ENCODE peak calls at places on chromosomes 16 and 17, in ten cellular contexts. K, W, G, P, O, A, Y, L, U and B are unnamed samples.

GRCh38 chr16:27867122-27868110 is 196.1 kb downstream of the GSG1L start:
- DNase-seq in K (no peak), W (peak), G (no peak), P (peak), O (peak), A (peak), Y (peak), L (peak), U (peak), B (peak)

GRCh38 chr17:66633322-66633965 is 201.5 kb upstream of the CACNG5 start:
- DNase-seq in K (no peak), W (peak), G (no peak), P (no peak), O (no peak), A (no peak), Y (no peak), L (no peak), U (no peak), B (peak)

GRCh38 chr16:70642633-70643032 is 3.7 kb upstream of the IL34 start:
- DNase-seq in K (no peak), W (no peak), G (no peak), P (no peak), O (no peak), A (no peak), Y (no peak), L (no peak), U (no peak), B (no peak)

GRCh38 chr16:12927591-12927990 is 26.2 kb downstream of the SHISA9 start:
- DNase-seq in K (no peak), W (no peak), G (no peak), P (no peak), O (no peak), A (no peak), Y (no peak), L (no peak), U (no peak), B (no peak)

GRCh38 chr17:47693667-47694017 is 319 bp upstream of the TBKBP1 start:
- DNase-seq in K (no peak), W (no peak), G (no peak), P (no peak), O (no peak), A (no peak), Y (no peak), L (no peak), U (no peak), B (no peak)

GRCh38 chr17:69443138-69443537 is 28.6 kb downstream of the MAP2K6 start:
- DNase-seq in K (no peak), W (no peak), G (no peak), P (no peak), O (no peak), A (no peak), Y (no peak), L (no peak), U (no peak), B (no peak)

GRCh38 chr16:19765860-19766553 is 47.9 kb downstream of the IQCK start:
- DNase-seq in K (no peak), W (no peak), G (peak), P (no peak), O (no peak), A (peak), Y (peak), L (no peak), U (peak), B (no peak)

GRCh38 chr16:7086842-7087616 is 245.6 kb upstream of the RBFOX1 start:
- DNase-seq in K (no peak), W (no peak), G (no peak), P (no peak), O (peak), A (peak), Y (no peak), L (peak), U (peak), B (no peak)

GRCh38 chr16:19130852-19131808 is 17.4 kb downstream of the ITPRIPL2 start:
- DNase-seq in K (no peak), W (peak), G (no peak), P (no peak), O (no peak), A (peak), Y (peak), L (peak), U (peak), B (peak)

GRCh38 chr17:11251561-11252107 is 10.6 kb downstream of the SHISA6 start:
- DNase-seq in K (no peak), W (no peak), G (no peak), P (no peak), O (no peak), A (no peak), Y (no peak), L (no peak), U (no peak), B (no peak)

GRCh38 chr16:24820522-24820921 is 25.2 kb upstream of the SLC5A11 start:
- DNase-seq in K (no peak), W (peak), G (no peak), P (no peak), O (no peak), A (no peak), Y (no peak), L (no peak), U (no peak), B (no peak)

GRCh38 chr17:69269174-69269998 is 40.8 kb upstream of the ABCA10 start:
- DNase-seq in K (no peak), W (peak), G (no peak), P (no peak), O (no peak), A (peak), Y (no peak), L (peak), U (no peak), B (peak)

GRCh38 chr16:54007504-54007903 is 279.1 kb downstream of the IRX3 start:
- DNase-seq in K (no peak), W (no peak), G (no peak), P (no peak), O (no peak), A (no peak), Y (no peak), L (no peak), U (peak), B (no peak)

GRCh38 chr17:38418693-38419507 is 9.4 kb upstream of the ARHGAP23 start:
- DNase-seq in K (peak), W (peak), G (no peak), P (no peak), O (no peak), A (no peak), Y (no peak), L (no peak), U (no peak), B (no peak)

GRCh38 chr16:85878875-85879274 is 20.1 kb upstream of the IRF8 start:
- DNase-seq in K (no peak), W (peak), G (no peak), P (no peak), O (no peak), A (no peak), Y (no peak), L (peak), U (no peak), B (peak)

GRCh38 chr17:51627776-51628175 is 367.4 kb downstream of the UTP18 start:
- DNase-seq in K (no peak), W (no peak), G (no peak), P (no peak), O (no peak), A (no peak), Y (no peak), L (no peak), U (no peak), B (no peak)

GRCh38 chr17:11144358-11145233 is 96.4 kb upstream of the SHISA6 start:
- DNase-seq in K (no peak), W (peak), G (no peak), P (no peak), O (peak), A (peak), Y (peak), L (peak), U (no peak), B (no peak)

GRCh38 chr17:4204676-4205075 is 59.1 kb downstream of the ANKFY1 start:
- DNase-seq in K (no peak), W (peak), G (peak), P (no peak), O (no peak), A (no peak), Y (no peak), L (no peak), U (no peak), B (peak)

GRCh38 chr16:87384162-87384999 is 805 bp upstream of the FBXO31 start:
- DNase-seq in K (no peak), W (peak), G (no peak), P (no peak), O (peak), A (no peak), Y (peak), L (peak), U (peak), B (no peak)

GRCh38 chr17:60463157-60463820 is 41.0 kb downstream of the CHCT1 start:
- DNase-seq in K (no peak), W (no peak), G (no peak), P (no peak), O (no peak), A (no peak), Y (no peak), L (no peak), U (no peak), B (no peak)

GRCh38 chr17:27807567-27808470 is 7.5 kb upstream of the NOS2 start:
- DNase-seq in K (peak), W (no peak), G (no peak), P (peak), O (no peak), A (peak), Y (peak), L (no peak), U (no peak), B (no peak)

GRCh38 chr16:20844054-20844453 is 37.7 kb downstream of the REXO5 start:
- DNase-seq in K (no peak), W (no peak), G (no peak), P (no peak), O (no peak), A (no peak), Y (no peak), L (no peak), U (no peak), B (no peak)

GRCh38 chr17:57943645-57944044 is 11.6 kb downstream of the CUEDC1 start:
- DNase-seq in K (no peak), W (no peak), G (no peak), P (no peak), O (no peak), A (no peak), Y (no peak), L (no peak), U (no peak), B (no peak)

GRCh38 chr17:78957076-78957475 is 22.6 kb downstream of the LGALS3BP start:
- DNase-seq in K (no peak), W (peak), G (no peak), P (no peak), O (no peak), A (no peak), Y (no peak), L (peak), U (no peak), B (peak)

GRCh38 chr16:75433732-75434413 is 570 bp upstream of the CFDP1 start:
- DNase-seq in K (no peak), W (peak), G (peak), P (no peak), O (peak), A (peak), Y (peak), L (peak), U (no peak), B (peak)

GRCh38 chr16:680967-681745 is 946 bp downstream of the STUB1 start:
- DNase-seq in K (no peak), W (peak), G (no peak), P (no peak), O (no peak), A (no peak), Y (peak), L (peak), U (no peak), B (peak)

GRCh38 chr16:6988846-6989245 is 343.8 kb upstream of the RBFOX1 start:
- DNase-seq in K (no peak), W (no peak), G (no peak), P (no peak), O (no peak), A (no peak), Y (no peak), L (no peak), U (no peak), B (no peak)

GRCh38 chr17:33778505-33779398 is 476.3 kb upstream of the CCL2 start:
- DNase-seq in K (no peak), W (peak), G (peak), P (peak), O (peak), A (peak), Y (peak), L (peak), U (peak), B (peak)

GRCh38 chr16:67842509-67843342 is 606 bp downstream of the THAP11 start:
- DNase-seq in K (peak), W (peak), G (no peak), P (peak), O (peak), A (peak), Y (peak), L (peak), U (peak), B (peak)

GRCh38 chr17:44071772-44072171 is 1.2 kb downstream of the G6PC3 start:
- DNase-seq in K (no peak), W (peak), G (no peak), P (no peak), O (no peak), A (no peak), Y (no peak), L (no peak), U (no peak), B (no peak)

GRCh38 chr17:44223574-44224046 is 4.1 kb upstream of the UBTF start:
- DNase-seq in K (no peak), W (peak), G (no peak), P (no peak), O (no peak), A (peak), Y (no peak), L (no peak), U (no peak), B (peak)

GRCh38 chr17:83085103-83085502 is 5.7 kb downstream of the METRNL start:
- DNase-seq in K (no peak), W (no peak), G (no peak), P (peak), O (no peak), A (no peak), Y (no peak), L (no peak), U (no peak), B (no peak)

GRCh38 chr17:8125947-8126305 is 2.0 kb upstream of the HES7 start:
- DNase-seq in K (no peak), W (peak), G (no peak), P (no peak), O (peak), A (peak), Y (no peak), L (peak), U (no peak), B (no peak)

GRCh38 chr17:49231563-49231894 is 942 bp upstream of the PHOSPHO1 start:
- DNase-seq in K (no peak), W (no peak), G (no peak), P (no peak), O (no peak), A (no peak), Y (no peak), L (no peak), U (no peak), B (no peak)
- TF ChIP-seq CTCF in K (no peak), W (no peak), G (no peak), P (no peak), O (no peak), A (no peak), Y (no peak), L (no peak), U (no peak), B (no peak)

GRCh38 chr16:49708491-49708890 is 147.4 kb downstream of the ZNF423 start:
- DNase-seq in K (no peak), W (no peak), G (no peak), P (no peak), O (no peak), A (no peak), Y (no peak), L (no peak), U (no peak), B (no peak)

GRCh38 chr16:49703494-49703893 is 152.4 kb downstream of the ZNF423 start:
- DNase-seq in K (no peak), W (no peak), G (no peak), P (no peak), O (no peak), A (no peak), Y (no peak), L (no peak), U (no peak), B (no peak)

GRCh38 chr16:49701867-49702494 is 153.9 kb downstream of the ZNF423 start:
- DNase-seq in K (no peak), W (peak), G (peak), P (no peak), O (peak), A (peak), Y (peak), L (no peak), U (peak), B (peak)

GRCh38 chr16:49704586-49705155 is 151.2 kb downstream of the ZNF423 start:
- DNase-seq in K (no peak), W (no peak), G (no peak), P (no peak), O (no peak), A (no peak), Y (no peak), L (no peak), U (no peak), B (no peak)

DNA sequence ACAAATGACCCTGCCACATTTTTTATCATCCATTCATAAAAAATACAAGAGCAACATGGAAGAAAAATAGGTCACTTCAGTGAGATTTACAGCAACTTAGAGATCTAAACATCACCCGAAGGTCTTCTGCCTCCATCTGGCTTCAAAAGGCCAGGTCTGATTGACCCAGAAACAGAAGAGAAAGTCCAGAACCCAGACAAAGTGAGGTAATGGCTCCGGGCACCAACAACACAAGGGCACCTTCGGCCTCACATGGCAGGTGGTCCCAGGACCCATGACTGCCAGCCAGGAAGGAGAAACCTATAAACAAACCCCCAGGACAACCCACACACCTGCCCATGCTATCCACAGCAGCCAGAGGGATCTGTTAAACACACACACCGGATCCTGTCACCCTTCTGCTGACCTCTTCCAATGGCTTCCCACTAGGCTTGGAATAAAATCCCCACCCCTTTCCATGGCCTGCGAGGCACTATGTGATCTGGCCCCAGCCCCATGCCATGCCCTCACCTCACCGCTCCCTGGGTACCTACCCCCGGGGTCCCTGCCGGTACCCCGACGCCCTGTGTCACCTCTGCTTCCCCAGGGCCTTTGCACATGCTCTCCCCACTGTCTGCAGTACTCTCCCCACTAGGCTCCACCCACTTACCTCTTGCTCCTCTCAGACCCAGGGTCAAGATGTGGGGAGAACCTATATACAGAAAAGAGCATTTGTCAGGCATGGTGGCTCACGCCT is 149.1 kb downstream of the ZNF423 start:
- DNase-seq in K (no peak), W (no peak), G (no peak), P (no peak), O (no peak), A (no peak), Y (no peak), L (no peak), U (no peak), B (no peak)
- TF ChIP-seq CTCF in K (no peak), W (no peak), G (no peak), P (no peak), O (no peak), A (no peak), Y (no peak), L (no peak), U (no peak), B (no peak)

GRCh38 chr16:49755291-49755611 is 100.7 kb downstream of the ZNF423 start:
- DNase-seq in K (no peak), W (peak), G (no peak), P (no peak), O (no peak), A (peak), Y (no peak), L (peak), U (no peak), B (peak)
- TF ChIP-seq CTCF in K (no peak), W (peak), G (no peak), P (no peak), O (no peak), A (peak), Y (peak), L (peak), U (peak), B (peak)

GRCh38 chr17:50213026-50214015 is 11.9 kb upstream of the COL1A1 start:
- DNase-seq in K (peak), W (peak), G (no peak), P (peak), O (peak), A (no peak), Y (no peak), L (peak), U (no peak), B (no peak)
- TF ChIP-seq CTCF in K (no peak), W (no peak), G (no peak), P (no peak), O (no peak), A (no peak), Y (no peak), L (peak), U (no peak), B (no peak)

DNA sequence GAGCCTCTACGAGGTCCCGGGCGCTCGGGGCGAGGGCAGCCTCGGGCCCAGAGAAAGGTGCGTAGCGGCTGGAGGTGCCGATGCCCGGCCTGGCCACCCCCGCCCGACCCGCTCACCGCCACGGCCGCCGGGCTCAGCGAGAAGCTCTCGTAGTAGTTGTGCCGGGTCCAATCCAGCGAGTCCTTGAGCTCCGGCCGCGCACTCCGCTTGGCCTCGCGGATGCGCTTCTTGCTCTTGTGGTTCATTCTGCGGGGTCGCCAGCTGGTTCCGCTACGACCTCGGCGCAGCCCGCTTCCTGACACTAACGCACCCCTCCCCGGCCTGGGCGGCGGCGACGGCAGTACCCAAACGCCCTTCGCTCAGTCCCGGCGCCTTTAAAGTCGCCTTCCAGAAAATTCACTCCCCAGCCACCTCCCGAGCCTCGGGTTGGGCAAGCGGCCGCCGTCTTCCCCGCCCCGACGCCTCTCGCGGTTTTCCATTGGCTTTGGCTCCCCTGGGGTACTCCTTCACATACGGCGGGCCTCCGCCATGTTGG is at the start of gene JMJD6:
- DNase-seq in K (no peak), W (peak), G (peak), P (no peak), O (peak), A (peak), Y (peak), L (peak), U (peak), B (peak)
- TF ChIP-seq CTCF in K (no peak), W (no peak), G (no peak), P (no peak), O (no peak), A (no peak), Y (no peak), L (no peak), U (no peak), B (no peak)

GRCh38 chr16:57244767-57245471 is at the start of gene ARL2BP:
- DNase-seq in K (peak), W (peak), G (peak), P (peak), O (peak), A (peak), Y (peak), L (peak), U (peak), B (peak)
- TF ChIP-seq CTCF in K (no peak), W (no peak), G (peak), P (no peak), O (no peak), A (no peak), Y (no peak), L (peak), U (no peak), B (no peak)

DNA sequence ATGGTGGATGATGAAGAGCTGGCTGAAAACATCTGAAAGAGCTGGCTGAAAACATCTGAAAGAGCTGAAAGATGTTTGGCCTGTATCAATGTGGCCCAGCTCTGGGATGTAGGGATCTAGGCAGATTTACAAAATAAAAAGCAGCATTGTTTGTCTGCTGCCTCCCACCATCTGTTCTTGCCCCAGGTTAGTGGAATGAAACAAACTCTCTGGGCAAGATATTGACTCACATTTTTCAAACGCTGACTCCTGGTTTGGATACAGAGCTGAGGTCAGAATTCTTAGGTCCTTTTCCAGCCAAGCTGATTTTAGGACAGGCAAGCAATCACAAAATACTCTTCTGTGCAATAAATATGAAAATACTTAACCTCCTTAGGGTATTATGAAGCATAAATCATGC is 139.0 kb downstream of the STX8 start:
- DNase-seq in K (no peak), W (peak), G (no peak), P (no peak), O (no peak), A (no peak), Y (no peak), L (no peak), U (no peak), B (no peak)
- TF ChIP-seq CTCF in K (no peak), W (no peak), G (no peak), P (no peak), O (no peak), A (no peak), Y (no peak), L (no peak), U (no peak), B (no peak)